ENCODE peak calls at places on chromosome 11, in five cellular contexts. D, V, Q, B and O are unnamed samples.

GRCh38 chr11:132972565-132972964 is 559.7 kb downstream of the OPCML start:
- DNase-seq in D (no peak), V (no peak), Q (no peak), B (peak; percentile 37), O (no peak)

GRCh38 chr11:101487775-101488174 is 96.0 kb downstream of the TRPC6 start:
- DNase-seq in D (no peak), V (no peak), Q (no peak), B (no peak), O (no peak)

GRCh38 chr11:77590194-77590591 is 440 bp downstream of the AQP11 start:
- DNase-seq in D (peak; percentile 57), V (peak; percentile 45), Q (peak; percentile 66), B (no peak), O (peak; percentile 57)

GRCh38 chr11:1749020-1749758 is 1.2 kb downstream of the IFITM10 start:
- DNase-seq in D (no peak), V (no peak), Q (no peak), B (no peak), O (peak; percentile 9)

GRCh38 chr11:118193910-118194566 is 17.6 kb upstream of the SCN2B start:
- DNase-seq in D (no peak), V (no peak), Q (no peak), B (no peak), O (no peak)

GRCh38 chr11:113241190-113242051 is 73.0 kb upstream of the TTC12 start:
- DNase-seq in D (no peak), V (no peak), Q (no peak), B (no peak), O (no peak)

GRCh38 chr11:78773503-78773902 is 198.8 kb upstream of the NARS2 start:
- DNase-seq in D (no peak), V (no peak), Q (no peak), B (no peak), O (no peak)

GRCh38 chr11:127454856-127455255 is 454.3 kb upstream of the KIRREL3 start:
- DNase-seq in D (no peak), V (no peak), Q (no peak), B (no peak), O (no peak)

GRCh38 chr11:85844439-85845051 is 10.6 kb upstream of the CCDC83 start:
- DNase-seq in D (peak; percentile 89), V (no peak), Q (no peak), B (no peak), O (no peak)

GRCh38 chr11:3044915-3045314 is 12.3 kb downstream of the CARS1 start:
- DNase-seq in D (no peak), V (no peak), Q (no peak), B (no peak), O (no peak)

GRCh38 chr11:62588966-62589637 is 2.2 kb downstream of the TUT1 start:
- DNase-seq in D (no peak), V (no peak), Q (peak; percentile 14), B (no peak), O (no peak)

GRCh38 chr11:121696177-121696863 is 243.6 kb upstream of the SORL1-AS1 start:
- DNase-seq in D (no peak), V (no peak), Q (no peak), B (peak; percentile 91), O (no peak)

GRCh38 chr11:57406337-57406904 is 16.0 kb upstream of the PRG2 start:
- DNase-seq in D (no peak), V (no peak), Q (no peak), B (no peak), O (no peak)

GRCh38 chr11:64409707-64410395 is 50.9 kb downstream of the RPS6KA4 start:
- DNase-seq in D (no peak), V (no peak), Q (no peak), B (no peak), O (peak; percentile 26)

GRCh38 chr11:20669833-20670684 is 673 bp downstream of the NELL1 start:
- DNase-seq in D (no peak), V (no peak), Q (no peak), B (peak; percentile 60), O (no peak)

GRCh38 chr11:27420722-27421572 is 51.6 kb downstream of the LGR4 start:
- DNase-seq in D (no peak), V (no peak), Q (no peak), B (no peak), O (no peak)

GRCh38 chr11:71286701-71287643 is 34.6 kb upstream of the SHANK2 start:
- DNase-seq in D (peak; percentile 62), V (peak; percentile 74), Q (no peak), B (no peak), O (peak; percentile 60)

GRCh38 chr11:35751664-35752061 is 89.1 kb downstream of the TRIM44 start:
- DNase-seq in D (no peak), V (no peak), Q (no peak), B (no peak), O (no peak)

GRCh38 chr11:613369-613968 is 2.3 kb downstream of the IRF7 start:
- DNase-seq in D (peak; percentile 49), V (peak; percentile 86), Q (peak; percentile 59), B (no peak), O (peak; percentile 92)

GRCh38 chr11:124800226-124800929 is at the start of gene MSANTD2:
- DNase-seq in D (peak; percentile 68), V (peak; percentile 86), Q (peak; percentile 78), B (peak; percentile 94), O (peak; percentile 83)

GRCh38 chr11:13891911-13892310 is 70.6 kb upstream of the SPON1 start:
- DNase-seq in D (no peak), V (no peak), Q (no peak), B (no peak), O (no peak)

GRCh38 chr11:85062626-85063025 is 564.5 kb downstream of the DLG2 start:
- DNase-seq in D (no peak), V (no peak), Q (no peak), B (no peak), O (no peak)

GRCh38 chr11:126716456-126717083 is 284.0 kb downstream of the KIRREL3 start:
- DNase-seq in D (peak; percentile 40), V (peak; percentile 67), Q (no peak), B (no peak), O (peak; percentile 55)

GRCh38 chr11:1844221-1845094 is 5.7 kb downstream of the TNNI2 start:
- DNase-seq in D (peak; percentile 50), V (no peak), Q (no peak), B (no peak), O (peak; percentile 67)

GRCh38 chr11:95277868-95278267 is 46.9 kb upstream of the SESN3 start:
- DNase-seq in D (no peak), V (no peak), Q (no peak), B (no peak), O (no peak)
- TF ChIP-seq EP300 in D (no peak), V (no peak), Q (no peak), B (no peak), O (no peak)

GRCh38 chr11:130055637-130056036 is 14.1 kb upstream of the APLP2 start:
- DNase-seq in D (no peak), V (no peak), Q (no peak), B (no peak), O (no peak)

GRCh38 chr11:130051077-130051476 is 18.6 kb upstream of the APLP2 start:
- DNase-seq in D (no peak), V (no peak), Q (no peak), B (no peak), O (no peak)

GRCh38 chr11:130052556-130052955 is 17.1 kb upstream of the APLP2 start:
- DNase-seq in D (no peak), V (no peak), Q (no peak), B (no peak), O (no peak)

GRCh38 chr11:130050272-130050671 is 19.4 kb upstream of the APLP2 start:
- DNase-seq in D (no peak), V (no peak), Q (no peak), B (no peak), O (no peak)

DNA sequence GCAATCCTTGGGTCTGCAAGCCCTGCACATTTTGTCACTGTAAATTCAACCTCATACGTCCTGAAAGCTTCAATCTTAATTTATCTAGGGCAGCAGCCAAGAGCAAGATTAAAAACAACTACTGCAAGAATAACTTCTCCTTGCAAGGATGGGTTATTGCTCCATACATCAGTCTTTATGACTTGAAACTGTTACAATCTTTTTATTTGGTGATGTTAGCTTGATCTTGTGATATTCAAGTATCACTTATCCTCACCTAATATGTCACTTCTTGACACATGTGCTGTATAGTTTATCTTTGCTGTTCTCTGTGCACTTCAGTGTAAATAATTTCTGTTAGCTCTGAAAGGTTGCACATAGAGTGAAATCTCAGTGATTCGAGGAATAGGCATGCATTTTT is 14.7 kb upstream of the APLP2 start:
- DNase-seq in D (no peak), V (no peak), Q (no peak), B (no peak), O (no peak)
- TF ChIP-seq EP300 in D (no peak), V (no peak), Q (no peak), B (no peak), O (no peak)

GRCh38 chr11:104584823-104585222 is 313.4 kb downstream of the CASP12 start:
- DNase-seq in D (no peak), V (no peak), Q (no peak), B (no peak), O (no peak)

GRCh38 chr11:104582431-104582830 is 315.8 kb downstream of the CASP12 start:
- DNase-seq in D (no peak), V (no peak), Q (no peak), B (no peak), O (no peak)

GRCh38 chr11:104583857-104584256 is 314.4 kb downstream of the CASP12 start:
- DNase-seq in D (no peak), V (no peak), Q (no peak), B (no peak), O (no peak)

DNA sequence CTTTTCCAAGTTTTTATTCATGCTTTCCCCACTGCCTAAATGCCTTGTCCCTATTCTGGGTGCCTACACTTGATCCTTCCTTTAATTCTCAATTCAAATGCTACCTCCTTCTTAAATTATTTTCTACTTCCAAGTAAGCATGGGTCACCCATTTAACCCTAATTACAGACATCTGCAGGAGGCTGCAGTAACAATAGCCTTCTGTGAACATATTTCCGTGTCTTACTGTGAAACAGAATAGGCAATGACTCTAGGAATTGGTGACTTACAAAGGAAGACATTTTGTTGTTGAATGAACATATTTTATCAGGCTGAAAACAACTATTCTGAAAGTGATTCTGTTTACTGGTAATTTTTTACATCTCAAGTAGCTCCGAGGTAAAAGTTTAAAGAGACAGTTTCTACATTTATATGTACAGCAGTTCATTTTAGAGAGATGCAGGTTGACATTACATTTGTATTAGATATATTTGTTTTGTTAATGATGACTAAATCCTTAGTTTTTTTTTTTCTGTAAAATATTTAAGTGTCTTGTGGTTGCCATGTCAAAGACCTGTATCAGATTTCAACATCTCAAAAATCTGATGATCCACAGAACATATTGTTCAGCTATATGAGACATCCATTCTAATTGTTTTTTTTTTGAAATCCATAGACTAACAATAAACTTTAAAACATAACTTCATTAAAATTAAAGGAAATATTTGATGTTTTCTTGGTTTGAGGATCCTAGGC is 316.8 kb downstream of the CASP12 start:
- DNase-seq in D (no peak), V (no peak), Q (no peak), B (no peak), O (no peak)
- TF ChIP-seq EP300 in D (no peak), V (no peak), Q (no peak), B (no peak), O (no peak)

GRCh38 chr11:66546966-66547661 is 411 bp downstream of the ACTN3 start:
- DNase-seq in D (no peak), V (no peak), Q (no peak), B (no peak), O (no peak)

GRCh38 chr11:66548041-66548440 is 1.3 kb downstream of the ACTN3 start:
- DNase-seq in D (no peak), V (no peak), Q (no peak), B (no peak), O (no peak)

GRCh38 chr11:66546368-66546965 is at the start of gene ACTN3:
- DNase-seq in D (peak; percentile 18), V (no peak), Q (peak; percentile 46), B (no peak), O (peak; percentile 40)

GRCh38 chr11:66547662-66548009 is 933 bp downstream of the ACTN3 start:
- DNase-seq in D (no peak), V (no peak), Q (no peak), B (no peak), O (no peak)

GRCh38 chr11:66545701-66546367 is at the start of gene ZDHHC24:
- DNase-seq in D (peak; percentile 97), V (peak; percentile 98), Q (peak; percentile 96), B (peak; percentile 98), O (peak; percentile 97)
- TF ChIP-seq EP300 in D (no peak), V (no peak), Q (no peak), B (no peak), O (no peak)